ENCODE peak calls at places on chromosomes 11 and 22, in five cellular contexts. W is A549, A is GM12878, J is K562, R is H1. Q is an unnamed sample.
A peak's percentile ranks its signal among the peaks of the same experiment; 100 is the strongest.

GRCh38 chr11:122226810-122227379 is 110.9 kb upstream of the BLID start:
- DNase-seq in J (no peak), A (no peak), R (no peak), W (no peak), Q (no peak)

GRCh38 chr11:38751421-38751820 is 2153.4 kb upstream of the RAG2 start:
- DNase-seq in R (no peak), A (no peak), W (no peak), J (no peak), Q (no peak)

GRCh38 chr11:72813740-72814138 is 472 bp upstream of the ATG16L2 start:
- DNase-seq in A (no peak), R (no peak), J (peak; percentile 80), W (peak; percentile 89), Q (peak; percentile 65)

GRCh38 chr11:43579171-43579918 is 101.2 kb upstream of the HSD17B12 start:
- DNase-seq in J (peak; percentile 41), W (peak; percentile 67), R (peak; percentile 86), A (no peak), Q (no peak)

GRCh38 chr11:12280199-12280837 is 97.1 kb upstream of the PARVA start:
- DNase-seq in W (no peak), J (no peak), A (no peak), R (peak; percentile 24), Q (no peak)

GRCh38 chr11:30583505-30584280 is 2.5 kb downstream of the MPPED2 start:
- DNase-seq in A (no peak), W (no peak), J (no peak), R (peak; percentile 57), Q (no peak)

GRCh38 chr11:103515283-103515682 is 406.1 kb downstream of the DYNC2H1 start:
- DNase-seq in J (no peak), R (no peak), W (no peak), A (no peak), Q (no peak)

GRCh38 chr11:3169952-3170755 is 5.0 kb upstream of the OSBPL5 start:
- DNase-seq in A (no peak), W (no peak), J (no peak), R (no peak), Q (no peak)

GRCh38 chr11:57646756-57647303 is 2.9 kb downstream of the YPEL4 start:
- DNase-seq in J (no peak), W (no peak), R (peak; percentile 76), A (no peak), Q (no peak)

GRCh38 chr11:29320196-29320595 is 696.6 kb downstream of the KCNA4 start:
- DNase-seq in R (no peak), A (no peak), J (no peak), W (no peak), Q (no peak)

GRCh38 chr11:10294289-10294953 is 402 bp upstream of the SBF2 start:
- DNase-seq in J (no peak), W (peak; percentile 62), A (no peak), R (peak; percentile 65), Q (no peak)

GRCh38 chr22:47394504-47395440 is 632.3 kb downstream of the TBC1D22A start:
- DNase-seq in J (no peak), R (no peak), A (no peak), W (no peak), Q (no peak)

GRCh38 chr11:66313321-66314185 is 3.3 kb downstream of the CD248 start:
- DNase-seq in J (peak; percentile 45), A (no peak), R (no peak), W (no peak), Q (peak; percentile 69)

GRCh38 chr11:19936461-19936860 is 223.8 kb downstream of the DBX1 start:
- DNase-seq in J (no peak), R (no peak), A (no peak), W (no peak), Q (no peak)

GRCh38 chr22:28410050-28410816 is 269.4 kb downstream of the TTC28 start:
- DNase-seq in W (no peak), J (no peak), R (no peak), A (no peak), Q (no peak)

GRCh38 chr11:78607691-78608090 is 33.0 kb upstream of the NARS2 start:
- DNase-seq in R (no peak), J (no peak), W (no peak), A (no peak), Q (no peak)

GRCh38 chr22:47476226-47476625 is 713.8 kb downstream of the TBC1D22A start:
- DNase-seq in J (no peak), A (no peak), W (no peak), R (no peak), Q (no peak)

GRCh38 chr22:19448076-19448607 is 631 bp upstream of the C22orf39 start:
- DNase-seq in W (peak; percentile 31), R (no peak), J (peak; percentile 84), A (no peak), Q (peak; percentile 55)

GRCh38 chr11:16226245-16226644 is 130.1 kb downstream of the SOX6 start:
- DNase-seq in J (no peak), A (no peak), W (peak; percentile 84), R (no peak), Q (peak; percentile 56)

GRCh38 chr11:113593698-113594308 is 112.3 kb downstream of the TMPRSS5 start:
- DNase-seq in A (peak; percentile 25), R (no peak), W (no peak), J (peak; percentile 16), Q (no peak)

GRCh38 chr22:24806663-24807001 is 621 bp downstream of the SGSM1 start:
- DNase-seq in J (no peak), R (no peak), A (no peak), W (no peak), Q (no peak)

GRCh38 chr11:72012897-72013721 is 14.4 kb downstream of the IL18BP start:
- DNase-seq in J (no peak), W (peak; percentile 59), A (no peak), R (no peak), Q (no peak)

GRCh38 chr11:1994121-1994520 is 3.5 kb downstream of the H19 start:
- DNase-seq in R (peak; percentile 35), A (no peak), W (no peak), J (no peak), Q (no peak)

GRCh38 chr11:73350908-73351636 is 25.1 kb upstream of the RELT start:
- DNase-seq in J (peak; percentile 88), R (peak; percentile 63), A (no peak), W (peak; percentile 73), Q (peak; percentile 40)

DNA sequence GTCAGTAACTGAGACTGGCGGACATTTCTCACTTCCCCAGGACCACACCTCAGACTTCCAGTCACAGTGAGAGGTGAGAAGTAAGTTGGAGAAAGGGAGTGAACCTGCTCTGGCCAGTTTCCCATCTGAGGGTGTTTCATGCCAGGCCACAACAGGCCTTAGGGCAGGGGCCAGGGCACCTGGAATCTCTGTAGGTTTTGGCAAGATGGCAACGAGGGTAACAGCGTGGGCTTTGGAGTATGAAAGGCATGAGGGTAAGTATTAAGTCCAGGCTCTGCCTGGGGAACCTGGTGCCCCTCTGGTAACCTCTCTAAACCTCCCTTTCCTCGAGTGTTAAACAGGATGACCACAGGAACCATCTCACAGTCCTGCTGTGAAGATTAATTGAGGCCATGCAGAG is 28.5 kb upstream of the ABCC8 start:
- DNase-seq in J (no peak), A (no peak), W (no peak), R (no peak), Q (no peak)
- H3K4me3 ChIP-seq in J (no peak overlapping the region), A (no peak overlapping the region), W (no peak overlapping the region), R (no peak overlapping the region), Q (no peak overlapping the region)

DNA sequence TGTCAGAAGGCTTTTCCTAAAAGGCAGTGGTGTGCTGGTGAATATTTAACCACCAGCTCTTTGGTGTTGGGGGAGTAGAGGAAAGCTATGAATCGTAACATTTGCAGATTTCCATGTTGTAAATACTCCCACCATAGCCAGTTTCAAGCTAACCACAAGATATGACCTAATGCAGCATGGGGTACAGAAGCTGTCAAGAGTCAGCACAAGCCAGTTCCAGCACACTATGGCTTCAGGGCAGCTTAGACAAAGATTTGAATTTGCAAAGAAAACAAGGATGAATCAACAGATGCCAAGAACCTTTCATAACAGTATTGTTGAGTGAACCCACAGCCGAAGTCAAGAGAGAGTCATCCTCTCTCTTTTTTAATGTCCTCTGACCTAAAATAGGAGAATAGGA is 40.0 kb downstream of the COMMD9 start:
- DNase-seq in J (no peak), W (no peak), R (no peak), A (no peak), Q (no peak)
- TF ChIP-seq HDAC2 in J (no peak), W (no peak), R (no peak), A (no peak), Q (no peak)

GRCh38 chr22:26485013-26485412 is 1.3 kb downstream of the SRRD start:
- DNase-seq in J (no peak), R (no peak), W (no peak), A (no peak), Q (no peak)

GRCh38 chr22:26484360-26484706 is 656 bp downstream of the SRRD start:
- DNase-seq in R (no peak), A (no peak), W (no peak), J (peak; percentile 20), Q (no peak)

GRCh38 chr22:26487996-26488395 is 4.3 kb downstream of the SRRD start:
- DNase-seq in W (no peak), J (no peak), A (no peak), R (no peak), Q (no peak)

GRCh38 chr22:26486394-26486793 is 2.7 kb downstream of the SRRD start:
- DNase-seq in J (no peak), W (no peak), R (no peak), A (no peak), Q (no peak)

DNA sequence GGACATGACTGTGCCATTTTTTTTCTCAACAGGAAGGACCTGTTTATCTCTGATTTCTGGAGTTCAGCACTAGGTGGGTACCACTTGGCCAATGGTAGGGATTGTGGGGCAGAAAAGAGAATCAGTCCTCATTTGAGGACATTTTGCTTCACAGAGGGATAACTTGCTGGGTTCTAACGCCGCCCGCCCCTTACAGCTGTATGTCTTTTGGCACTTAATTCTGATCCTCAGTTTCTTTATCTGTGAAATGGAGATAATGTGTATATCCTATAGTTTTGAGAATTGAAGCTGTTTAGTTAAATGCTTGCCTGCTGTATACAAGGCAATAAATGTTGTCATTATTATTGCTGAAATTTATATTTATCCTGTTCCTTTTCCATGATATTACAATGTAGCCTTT is 2.3 kb downstream of the SRRD start:
- DNase-seq in R (no peak), J (no peak), A (no peak), W (no peak), Q (no peak)
- H3K4me3 ChIP-seq in R (no peak overlapping the region), J (peak overlapping the region; percentile 89), A (no peak overlapping the region), W (no peak overlapping the region), Q (no peak overlapping the region)

GRCh38 chr11:133360860-133361688 is 171.2 kb downstream of the OPCML start:
- DNase-seq in R (no peak), W (no peak), A (peak; percentile 19), J (no peak), Q (no peak)
- TF ChIP-seq HDAC2 in R (no peak), W (no peak), A (no peak), J (no peak), Q (no peak)

GRCh38 chr11:95647805-95648379 is 141.7 kb downstream of the FAM76B start:
- DNase-seq in J (no peak), W (no peak), A (no peak), R (no peak), Q (no peak)
- H3K4me3 ChIP-seq in J (no peak overlapping the region), W (no peak overlapping the region), A (no peak overlapping the region), R (no peak overlapping the region), Q (no peak overlapping the region)

GRCh38 chr11:69384548-69385465 is 90.9 kb downstream of the MYEOV start:
- DNase-seq in A (no peak), W (no peak), J (no peak), R (no peak), Q (no peak)
- TF ChIP-seq HDAC2 in A (no peak), W (no peak), J (no peak), R (no peak), Q (no peak)

Q was measured in HepG2.